ENCODE peak calls at places on chromosomes 2 and 18, in ten cellular contexts. One of them, this sample, is unnamed.

GRCh38 chr2:205461678-205462665 is 220.3 kb upstream of the NRP2 start:
- DNase-seq in dorsolateral prefrontal cortex: no peak
- DNase-seq in HFFc6: no peak
- DNase-seq in AG09309: no peak
- DNase-seq in BJ: no peak
- DNase-seq in fibroblast of pulmonary artery: no peak
- DNase-seq in AG04450: no peak
- DNase-seq in foreskin fibroblast: peak; percentile 21
- DNase-seq in nephron progenitor cell: no peak
- DNase-seq in kidney: no peak
- DNase-seq in this sample: no peak

GRCh38 chr2:64860321-64860751 is 128.9 kb upstream of the SLC1A4 start:
- DNase-seq in dorsolateral prefrontal cortex: no peak
- DNase-seq in HFFc6: no peak
- DNase-seq in AG09309: no peak
- DNase-seq in BJ: no peak
- DNase-seq in fibroblast of pulmonary artery: no peak
- DNase-seq in AG04450: no peak
- DNase-seq in foreskin fibroblast: no peak
- DNase-seq in nephron progenitor cell: no peak
- DNase-seq in kidney: no peak
- DNase-seq in this sample: peak; percentile 77

GRCh38 chr2:235005603-235006259 is 53.9 kb downstream of the SH3BP4 start:
- DNase-seq in dorsolateral prefrontal cortex: peak; percentile 70
- DNase-seq in HFFc6: no peak
- DNase-seq in AG09309: no peak
- DNase-seq in BJ: no peak
- DNase-seq in fibroblast of pulmonary artery: peak; percentile 29
- DNase-seq in AG04450: no peak
- DNase-seq in foreskin fibroblast: no peak
- DNase-seq in nephron progenitor cell: peak; percentile 76
- DNase-seq in kidney: peak; percentile 72
- DNase-seq in this sample: no peak

GRCh38 chr2:96832751-96833507 is 10.9 kb downstream of the ANKRD23 start:
- DNase-seq in dorsolateral prefrontal cortex: no peak
- DNase-seq in HFFc6: peak; percentile 61
- DNase-seq in AG09309: no peak
- DNase-seq in BJ: no peak
- DNase-seq in fibroblast of pulmonary artery: peak; percentile 53
- DNase-seq in AG04450: peak; percentile 11
- DNase-seq in foreskin fibroblast: peak; percentile 89
- DNase-seq in nephron progenitor cell: peak; percentile 86
- DNase-seq in kidney: peak; percentile 91
- DNase-seq in this sample: no peak

GRCh38 chr2:199704358-199705238 is 146.4 kb downstream of the FTCDNL1 start:
- DNase-seq in dorsolateral prefrontal cortex: no peak
- DNase-seq in HFFc6: no peak
- DNase-seq in AG09309: peak; percentile 8
- DNase-seq in BJ: no peak
- DNase-seq in fibroblast of pulmonary artery: peak; percentile 18
- DNase-seq in AG04450: no peak
- DNase-seq in foreskin fibroblast: peak; percentile 13
- DNase-seq in nephron progenitor cell: no peak
- DNase-seq in kidney: no peak
- DNase-seq in this sample: peak; percentile 30

GRCh38 chr2:101026253-101026701 is 24.2 kb downstream of the RPL31 start:
- DNase-seq in dorsolateral prefrontal cortex: no peak
- DNase-seq in HFFc6: no peak
- DNase-seq in AG09309: no peak
- DNase-seq in BJ: no peak
- DNase-seq in fibroblast of pulmonary artery: no peak
- DNase-seq in AG04450: no peak
- DNase-seq in foreskin fibroblast: no peak
- DNase-seq in nephron progenitor cell: no peak
- DNase-seq in kidney: no peak
- DNase-seq in this sample: no peak

GRCh38 chr2:32732135-32732534 is 104.3 kb downstream of the TTC27 start:
- DNase-seq in dorsolateral prefrontal cortex: no peak
- DNase-seq in HFFc6: no peak
- DNase-seq in AG09309: no peak
- DNase-seq in BJ: no peak
- DNase-seq in fibroblast of pulmonary artery: no peak
- DNase-seq in AG04450: no peak
- DNase-seq in foreskin fibroblast: no peak
- DNase-seq in nephron progenitor cell: no peak
- DNase-seq in kidney: no peak
- DNase-seq in this sample: no peak

GRCh38 chr2:68811364-68811763 is 59.8 kb downstream of the BMP10 start:
- DNase-seq in dorsolateral prefrontal cortex: no peak
- DNase-seq in HFFc6: no peak
- DNase-seq in AG09309: no peak
- DNase-seq in BJ: no peak
- DNase-seq in fibroblast of pulmonary artery: peak; percentile 67
- DNase-seq in AG04450: no peak
- DNase-seq in foreskin fibroblast: peak; percentile 45
- DNase-seq in nephron progenitor cell: no peak
- DNase-seq in kidney: no peak
- DNase-seq in this sample: no peak

GRCh38 chr18:76476665-76477561 is 18.1 kb downstream of the ZNF516 start:
- DNase-seq in dorsolateral prefrontal cortex: no peak
- DNase-seq in HFFc6: peak; percentile 96
- DNase-seq in AG09309: peak; percentile 80
- DNase-seq in BJ: peak; percentile 86
- DNase-seq in fibroblast of pulmonary artery: peak; percentile 95
- DNase-seq in AG04450: peak; percentile 84
- DNase-seq in foreskin fibroblast: peak; percentile 92
- DNase-seq in nephron progenitor cell: no peak
- DNase-seq in kidney: no peak
- DNase-seq in this sample: no peak

GRCh38 chr2:8680931-8681760 is 710 bp upstream of the ID2 start:
- DNase-seq in dorsolateral prefrontal cortex: peak; percentile 64
- DNase-seq in HFFc6: peak; percentile 81
- DNase-seq in AG09309: peak; percentile 77
- DNase-seq in BJ: peak; percentile 66
- DNase-seq in fibroblast of pulmonary artery: peak; percentile 92
- DNase-seq in AG04450: peak; percentile 65
- DNase-seq in foreskin fibroblast: peak; percentile 79
- DNase-seq in nephron progenitor cell: peak; percentile 67
- DNase-seq in kidney: peak; percentile 84
- DNase-seq in this sample: peak; percentile 69

GRCh38 chr2:210190345-210190744 is 19.1 kb upstream of the KANSL1L start:
- DNase-seq in dorsolateral prefrontal cortex: no peak
- DNase-seq in HFFc6: no peak
- DNase-seq in AG09309: no peak
- DNase-seq in BJ: no peak
- DNase-seq in fibroblast of pulmonary artery: no peak
- DNase-seq in AG04450: no peak
- DNase-seq in foreskin fibroblast: no peak
- DNase-seq in nephron progenitor cell: no peak
- DNase-seq in kidney: no peak
- DNase-seq in this sample: no peak

GRCh38 chr18:24499814-24500601 is 39.6 kb downstream of the HRH4 start:
- DNase-seq in dorsolateral prefrontal cortex: no peak
- DNase-seq in HFFc6: peak; percentile 49
- DNase-seq in AG09309: peak; percentile 34
- DNase-seq in BJ: peak; percentile 30
- DNase-seq in fibroblast of pulmonary artery: peak; percentile 7
- DNase-seq in AG04450: no peak
- DNase-seq in foreskin fibroblast: peak; percentile 58
- DNase-seq in nephron progenitor cell: no peak
- DNase-seq in kidney: no peak
- DNase-seq in this sample: no peak

GRCh38 chr2:208269091-208269490 is 3.0 kb downstream of the PIKFYVE start:
- DNase-seq in dorsolateral prefrontal cortex: no peak
- DNase-seq in HFFc6: no peak
- DNase-seq in AG09309: no peak
- DNase-seq in BJ: no peak
- DNase-seq in fibroblast of pulmonary artery: no peak
- DNase-seq in AG04450: no peak
- DNase-seq in foreskin fibroblast: no peak
- DNase-seq in nephron progenitor cell: no peak
- DNase-seq in kidney: no peak
- DNase-seq in this sample: no peak

GRCh38 chr2:218993345-218994315 is at the start of gene CRYBA2:
- DNase-seq in dorsolateral prefrontal cortex: no peak
- DNase-seq in HFFc6: no peak
- DNase-seq in AG09309: no peak
- DNase-seq in BJ: no peak
- DNase-seq in fibroblast of pulmonary artery: peak; percentile 7
- DNase-seq in AG04450: no peak
- DNase-seq in foreskin fibroblast: peak; percentile 34
- DNase-seq in nephron progenitor cell: peak; percentile 50
- DNase-seq in kidney: no peak
- DNase-seq in this sample: peak; percentile 40

GRCh38 chr2:173448938-173449471 is 94.3 kb downstream of the CDCA7 start:
- DNase-seq in dorsolateral prefrontal cortex: no peak
- DNase-seq in HFFc6: peak; percentile 6
- DNase-seq in AG09309: peak; percentile 45
- DNase-seq in BJ: peak; percentile 17
- DNase-seq in fibroblast of pulmonary artery: peak; percentile 86
- DNase-seq in AG04450: peak; percentile 42
- DNase-seq in foreskin fibroblast: peak; percentile 82
- DNase-seq in nephron progenitor cell: peak; percentile 86
- DNase-seq in kidney: peak; percentile 88
- DNase-seq in this sample: peak; percentile 42
- TF ChIP-seq CTCF in dorsolateral prefrontal cortex: peak; percentile 28
- TF ChIP-seq CTCF in HFFc6: peak; percentile 72
- TF ChIP-seq CTCF in AG09309: peak; percentile 91
- TF ChIP-seq CTCF in BJ: peak; percentile 77
- TF ChIP-seq CTCF in fibroblast of pulmonary artery: peak; percentile 83
- TF ChIP-seq CTCF in AG04450: peak; percentile 90
- TF ChIP-seq CTCF in foreskin fibroblast: peak; percentile 63
- TF ChIP-seq CTCF in nephron progenitor cell: peak; percentile 67
- TF ChIP-seq CTCF in kidney: peak; percentile 52
- TF ChIP-seq CTCF in this sample: peak; percentile 67

GRCh38 chr2:13193075-13193474 is 476.3 kb downstream of the TRIB2 start:
- DNase-seq in dorsolateral prefrontal cortex: no peak
- DNase-seq in HFFc6: no peak
- DNase-seq in AG09309: no peak
- DNase-seq in BJ: no peak
- DNase-seq in fibroblast of pulmonary artery: peak; percentile 11
- DNase-seq in AG04450: no peak
- DNase-seq in foreskin fibroblast: no peak
- DNase-seq in nephron progenitor cell: no peak
- DNase-seq in kidney: no peak
- DNase-seq in this sample: no peak

GRCh38 chr2:13195270-13195669 is 478.5 kb downstream of the TRIB2 start:
- DNase-seq in dorsolateral prefrontal cortex: no peak
- DNase-seq in HFFc6: no peak
- DNase-seq in AG09309: no peak
- DNase-seq in BJ: no peak
- DNase-seq in fibroblast of pulmonary artery: no peak
- DNase-seq in AG04450: no peak
- DNase-seq in foreskin fibroblast: no peak
- DNase-seq in nephron progenitor cell: no peak
- DNase-seq in kidney: no peak
- DNase-seq in this sample: no peak

GRCh38 chr2:13193900-13194299 is 477.2 kb downstream of the TRIB2 start:
- DNase-seq in dorsolateral prefrontal cortex: no peak
- DNase-seq in HFFc6: no peak
- DNase-seq in AG09309: no peak
- DNase-seq in BJ: no peak
- DNase-seq in fibroblast of pulmonary artery: peak; percentile 39
- DNase-seq in AG04450: no peak
- DNase-seq in foreskin fibroblast: peak; percentile 1
- DNase-seq in nephron progenitor cell: no peak
- DNase-seq in kidney: no peak
- DNase-seq in this sample: peak; percentile 17
- TF ChIP-seq CTCF in dorsolateral prefrontal cortex: peak; percentile 49
- TF ChIP-seq CTCF in HFFc6: peak; percentile 51
- TF ChIP-seq CTCF in AG09309: peak; percentile 22
- TF ChIP-seq CTCF in BJ: no peak
- TF ChIP-seq CTCF in fibroblast of pulmonary artery: peak; percentile 30
- TF ChIP-seq CTCF in AG04450: peak; percentile 46
- TF ChIP-seq CTCF in foreskin fibroblast: no peak
- TF ChIP-seq CTCF in nephron progenitor cell: peak; percentile 50
- TF ChIP-seq CTCF in kidney: peak; percentile 37
- TF ChIP-seq CTCF in this sample: peak; percentile 59

DNA sequence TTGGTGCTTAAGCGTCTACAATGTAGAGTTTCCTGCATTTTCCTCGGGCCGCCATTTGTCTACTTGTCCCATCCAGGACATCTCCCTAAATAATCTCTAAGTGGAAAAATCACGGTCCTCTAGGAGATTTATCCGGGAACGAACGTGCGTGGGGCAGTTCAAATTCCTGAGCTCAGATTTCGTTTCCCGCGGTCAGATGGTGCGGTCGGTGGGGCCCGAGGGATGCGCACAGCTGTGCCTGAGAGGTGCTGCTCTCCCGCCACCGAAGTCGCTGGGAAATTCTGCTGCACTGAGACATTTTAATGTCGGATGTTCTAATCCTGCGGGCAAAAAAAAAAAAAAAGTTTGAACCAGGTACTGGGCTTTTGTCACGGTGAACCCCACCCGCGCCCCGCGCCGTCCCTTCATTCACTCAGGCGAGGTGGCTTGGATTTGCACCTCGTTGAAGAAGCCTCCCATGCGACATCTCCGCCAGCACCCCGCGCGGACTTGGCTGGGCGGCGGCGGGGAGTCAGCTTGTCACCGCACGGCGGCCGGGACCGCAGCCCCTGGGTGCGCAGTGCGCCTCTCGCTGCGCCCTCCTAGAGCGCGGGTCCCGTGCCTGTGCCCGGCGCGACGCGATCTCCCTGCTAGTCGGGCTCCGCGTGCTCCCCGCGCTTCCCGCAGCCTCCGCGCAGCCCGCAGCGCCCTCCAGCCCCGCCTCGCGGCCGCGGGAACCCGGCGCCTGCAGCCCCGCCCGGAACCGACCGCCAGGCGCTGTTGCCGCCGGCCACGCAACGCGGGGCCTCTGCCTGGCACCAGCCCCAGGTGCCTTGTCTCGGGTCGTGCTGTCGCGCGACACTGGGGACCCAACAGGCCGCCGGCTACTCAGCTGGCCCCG is 192.0 kb upstream of the TCF4 start:
- DNase-seq in dorsolateral prefrontal cortex: peak; percentile 61
- DNase-seq in HFFc6: no peak
- DNase-seq in AG09309: no peak
- DNase-seq in BJ: no peak
- DNase-seq in fibroblast of pulmonary artery: peak; percentile 54
- DNase-seq in AG04450: no peak
- DNase-seq in foreskin fibroblast: peak; percentile 56
- DNase-seq in nephron progenitor cell: peak; percentile 75
- DNase-seq in kidney: peak; percentile 74
- DNase-seq in this sample: peak; percentile 17
- TF ChIP-seq CTCF in dorsolateral prefrontal cortex: peak; percentile 76
- TF ChIP-seq CTCF in HFFc6: peak; percentile 64
- TF ChIP-seq CTCF in AG09309: no peak
- TF ChIP-seq CTCF in BJ: no peak
- TF ChIP-seq CTCF in fibroblast of pulmonary artery: no peak
- TF ChIP-seq CTCF in AG04450: peak; percentile 22
- TF ChIP-seq CTCF in foreskin fibroblast: peak; percentile 11
- TF ChIP-seq CTCF in nephron progenitor cell: no peak
- TF ChIP-seq CTCF in kidney: no peak
- TF ChIP-seq CTCF in this sample: no peak

DNA sequence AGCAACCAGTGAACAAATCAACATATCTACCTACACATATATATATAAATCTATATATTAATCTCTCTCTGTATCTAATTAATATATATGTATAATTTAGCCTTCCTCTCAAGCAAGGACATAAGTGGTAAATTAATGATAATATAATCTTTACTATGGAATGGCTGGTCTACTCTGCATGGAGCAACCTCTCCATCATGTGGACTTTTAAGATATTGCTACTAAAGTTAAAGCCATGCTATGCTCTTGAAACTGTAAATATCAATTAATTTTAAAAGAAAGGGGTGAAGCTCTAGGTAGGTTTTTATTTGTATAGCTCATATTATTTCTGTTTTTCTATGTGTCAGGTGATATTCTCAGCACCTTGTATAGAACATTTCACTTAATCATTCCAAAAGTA is 147.0 kb downstream of the PPP1R1C start:
- DNase-seq in dorsolateral prefrontal cortex: no peak
- DNase-seq in HFFc6: peak; percentile 39
- DNase-seq in AG09309: no peak
- DNase-seq in BJ: no peak
- DNase-seq in fibroblast of pulmonary artery: peak; percentile 31
- DNase-seq in AG04450: no peak
- DNase-seq in foreskin fibroblast: peak; percentile 17
- DNase-seq in nephron progenitor cell: no peak
- DNase-seq in kidney: no peak
- DNase-seq in this sample: no peak
- TF ChIP-seq CTCF in dorsolateral prefrontal cortex: no peak
- TF ChIP-seq CTCF in HFFc6: peak; percentile 80
- TF ChIP-seq CTCF in AG09309: peak; percentile 58
- TF ChIP-seq CTCF in BJ: peak; percentile 36
- TF ChIP-seq CTCF in fibroblast of pulmonary artery: peak; percentile 21
- TF ChIP-seq CTCF in AG04450: peak; percentile 68
- TF ChIP-seq CTCF in foreskin fibroblast: peak; percentile 18
- TF ChIP-seq CTCF in nephron progenitor cell: no peak
- TF ChIP-seq CTCF in kidney: no peak
- TF ChIP-seq CTCF in this sample: no peak

This sample was measured in GM13977.